ENCODE peak calls at places on chromosomes 11 and 22, in nine cellular contexts. One of them, this sample, is unnamed.

GRCh38 chr11:18611196-18611595 is 11.6 kb downstream of the MISFA start:
- DNase-seq in lower lobe of right lung: no peak
- DNase-seq in heart left ventricle: no peak
- DNase-seq in IMR-90: peak; percentile 18
- DNase-seq in Peyer's patch: no peak
- DNase-seq in A673: no peak
- DNase-seq in pancreas: no peak
- DNase-seq in CD8-positive, alpha-beta T cell: no peak
- DNase-seq in choroid plexus epithelial cell: no peak
- DNase-seq in this sample: no peak

GRCh38 chr22:23364389-23364788 is 184.1 kb downstream of the BCR start:
- DNase-seq in pancreas: no peak
- DNase-seq in lower lobe of right lung: no peak
- DNase-seq in choroid plexus epithelial cell: no peak
- DNase-seq in IMR-90: no peak
- DNase-seq in heart left ventricle: no peak
- DNase-seq in A673: no peak
- DNase-seq in Peyer's patch: no peak
- DNase-seq in CD8-positive, alpha-beta T cell: no peak
- DNase-seq in this sample: no peak

GRCh38 chr11:65522640-65523322 is 2.1 kb upstream of the SCYL1 start:
- DNase-seq in lower lobe of right lung: peak; percentile 41
- DNase-seq in A673: no peak
- DNase-seq in IMR-90: no peak
- DNase-seq in heart left ventricle: no peak
- DNase-seq in CD8-positive, alpha-beta T cell: no peak
- DNase-seq in Peyer's patch: no peak
- DNase-seq in choroid plexus epithelial cell: no peak
- DNase-seq in pancreas: no peak
- DNase-seq in this sample: no peak

GRCh38 chr11:100810146-100810545 is 123.1 kb downstream of the ARHGAP42 start:
- DNase-seq in IMR-90: peak; percentile 61
- DNase-seq in heart left ventricle: no peak
- DNase-seq in A673: no peak
- DNase-seq in pancreas: no peak
- DNase-seq in CD8-positive, alpha-beta T cell: no peak
- DNase-seq in choroid plexus epithelial cell: peak; percentile 48
- DNase-seq in lower lobe of right lung: no peak
- DNase-seq in Peyer's patch: no peak
- DNase-seq in this sample: no peak

GRCh38 chr11:129055196-129055595 is 112.5 kb upstream of the TP53AIP1 start:
- DNase-seq in CD8-positive, alpha-beta T cell: no peak
- DNase-seq in Peyer's patch: no peak
- DNase-seq in A673: no peak
- DNase-seq in heart left ventricle: no peak
- DNase-seq in IMR-90: no peak
- DNase-seq in choroid plexus epithelial cell: no peak
- DNase-seq in pancreas: no peak
- DNase-seq in lower lobe of right lung: no peak
- DNase-seq in this sample: no peak

GRCh38 chr11:7167976-7168740 is 79.4 kb downstream of the RBMXL2 start:
- DNase-seq in pancreas: no peak
- DNase-seq in lower lobe of right lung: no peak
- DNase-seq in heart left ventricle: no peak
- DNase-seq in A673: peak; percentile 1
- DNase-seq in Peyer's patch: no peak
- DNase-seq in IMR-90: no peak
- DNase-seq in choroid plexus epithelial cell: no peak
- DNase-seq in CD8-positive, alpha-beta T cell: no peak
- DNase-seq in this sample: no peak

GRCh38 chr11:3835752-3836151 is 5.0 kb downstream of the RHOG start:
- DNase-seq in Peyer's patch: no peak
- DNase-seq in choroid plexus epithelial cell: no peak
- DNase-seq in pancreas: no peak
- DNase-seq in A673: no peak
- DNase-seq in lower lobe of right lung: no peak
- DNase-seq in heart left ventricle: peak; percentile 51
- DNase-seq in IMR-90: no peak
- DNase-seq in CD8-positive, alpha-beta T cell: no peak
- DNase-seq in this sample: no peak

GRCh38 chr22:41589260-41589600 is 410 bp downstream of the PMM1 start:
- DNase-seq in CD8-positive, alpha-beta T cell: peak; percentile 23
- DNase-seq in Peyer's patch: no peak
- DNase-seq in lower lobe of right lung: peak; percentile 58
- DNase-seq in pancreas: no peak
- DNase-seq in choroid plexus epithelial cell: peak; percentile 39
- DNase-seq in A673: peak; percentile 24
- DNase-seq in IMR-90: no peak
- DNase-seq in heart left ventricle: no peak
- DNase-seq in this sample: no peak

GRCh38 chr11:43467958-43468357 is 109.2 kb downstream of the TTC17 start:
- DNase-seq in A673: no peak
- DNase-seq in choroid plexus epithelial cell: peak; percentile 5
- DNase-seq in heart left ventricle: no peak
- DNase-seq in IMR-90: no peak
- DNase-seq in Peyer's patch: no peak
- DNase-seq in CD8-positive, alpha-beta T cell: no peak
- DNase-seq in lower lobe of right lung: no peak
- DNase-seq in pancreas: no peak
- DNase-seq in this sample: no peak

GRCh38 chr22:36900880-36901279 is 12.5 kb upstream of the CSF2RB start:
- DNase-seq in Peyer's patch: no peak
- DNase-seq in heart left ventricle: no peak
- DNase-seq in A673: no peak
- DNase-seq in CD8-positive, alpha-beta T cell: no peak
- DNase-seq in choroid plexus epithelial cell: no peak
- DNase-seq in pancreas: no peak
- DNase-seq in IMR-90: no peak
- DNase-seq in lower lobe of right lung: no peak
- DNase-seq in this sample: no peak

GRCh38 chr22:20766530-20766929 is 7.4 kb upstream of the SERPIND1 start:
- DNase-seq in CD8-positive, alpha-beta T cell: no peak
- DNase-seq in IMR-90: no peak
- DNase-seq in A673: no peak
- DNase-seq in Peyer's patch: no peak
- DNase-seq in heart left ventricle: no peak
- DNase-seq in pancreas: no peak
- DNase-seq in lower lobe of right lung: no peak
- DNase-seq in choroid plexus epithelial cell: no peak
- DNase-seq in this sample: no peak

GRCh38 chr11:69301491-69302401 is 7.8 kb downstream of the MYEOV start:
- DNase-seq in Peyer's patch: no peak
- DNase-seq in IMR-90: peak; percentile 91
- DNase-seq in A673: peak; percentile 83
- DNase-seq in choroid plexus epithelial cell: no peak
- DNase-seq in heart left ventricle: no peak
- DNase-seq in lower lobe of right lung: peak; percentile 80
- DNase-seq in pancreas: peak; percentile 32
- DNase-seq in CD8-positive, alpha-beta T cell: no peak
- DNase-seq in this sample: peak; percentile 52

GRCh38 chr22:32583921-32584335 is 109.3 kb downstream of the FBXO7 start:
- DNase-seq in pancreas: no peak
- DNase-seq in CD8-positive, alpha-beta T cell: no peak
- DNase-seq in Peyer's patch: no peak
- DNase-seq in A673: no peak
- DNase-seq in choroid plexus epithelial cell: peak; percentile 68
- DNase-seq in IMR-90: peak; percentile 40
- DNase-seq in heart left ventricle: no peak
- DNase-seq in lower lobe of right lung: no peak
- DNase-seq in this sample: no peak

GRCh38 chr22:28034760-28035401 is 115.8 kb upstream of the PITPNB start:
- DNase-seq in pancreas: peak; percentile 46
- DNase-seq in A673: peak; percentile 97
- DNase-seq in lower lobe of right lung: no peak
- DNase-seq in choroid plexus epithelial cell: peak; percentile 69
- DNase-seq in heart left ventricle: peak; percentile 88
- DNase-seq in CD8-positive, alpha-beta T cell: no peak
- DNase-seq in IMR-90: peak; percentile 59
- DNase-seq in Peyer's patch: no peak
- DNase-seq in this sample: no peak

GRCh38 chr11:106656646-106657045 is 361.6 kb downstream of the GUCY1A2 start:
- DNase-seq in pancreas: no peak
- DNase-seq in A673: no peak
- DNase-seq in lower lobe of right lung: no peak
- DNase-seq in choroid plexus epithelial cell: peak; percentile 6
- DNase-seq in IMR-90: no peak
- DNase-seq in Peyer's patch: no peak
- DNase-seq in CD8-positive, alpha-beta T cell: no peak
- DNase-seq in heart left ventricle: no peak
- DNase-seq in this sample: no peak

GRCh38 chr11:116887909-116888556 is 50.6 kb upstream of the APOA1 start:
- DNase-seq in lower lobe of right lung: no peak
- DNase-seq in choroid plexus epithelial cell: peak; percentile 78
- DNase-seq in heart left ventricle: no peak
- DNase-seq in pancreas: no peak
- DNase-seq in A673: no peak
- DNase-seq in CD8-positive, alpha-beta T cell: no peak
- DNase-seq in IMR-90: peak; percentile 71
- DNase-seq in Peyer's patch: no peak
- DNase-seq in this sample: no peak

GRCh38 chr11:114088836-114089235 is 29.3 kb downstream of the ZBTB16 start:
- DNase-seq in choroid plexus epithelial cell: no peak
- DNase-seq in CD8-positive, alpha-beta T cell: no peak
- DNase-seq in IMR-90: no peak
- DNase-seq in pancreas: no peak
- DNase-seq in heart left ventricle: no peak
- DNase-seq in A673: no peak
- DNase-seq in lower lobe of right lung: no peak
- DNase-seq in Peyer's patch: no peak
- DNase-seq in this sample: no peak

GRCh38 chr22:43964314-43964857 is 9.1 kb downstream of the SAMM50 start:
- DNase-seq in heart left ventricle: no peak
- DNase-seq in choroid plexus epithelial cell: no peak
- DNase-seq in IMR-90: no peak
- DNase-seq in A673: no peak
- DNase-seq in pancreas: no peak
- DNase-seq in CD8-positive, alpha-beta T cell: no peak
- DNase-seq in Peyer's patch: no peak
- DNase-seq in lower lobe of right lung: no peak
- DNase-seq in this sample: no peak

GRCh38 chr11:729492-730074 is 17.7 kb upstream of the TALDO1 start:
- DNase-seq in CD8-positive, alpha-beta T cell: no peak
- DNase-seq in A673: no peak
- DNase-seq in IMR-90: no peak
- DNase-seq in Peyer's patch: no peak
- DNase-seq in lower lobe of right lung: peak; percentile 47
- DNase-seq in pancreas: peak; percentile 20
- DNase-seq in heart left ventricle: no peak
- DNase-seq in choroid plexus epithelial cell: no peak
- DNase-seq in this sample: no peak
- H3K4me3 ChIP-seq in CD8-positive, alpha-beta T cell: no peak overlapping the region
- H3K4me3 ChIP-seq in A673: no peak overlapping the region
- H3K4me3 ChIP-seq in IMR-90: no peak overlapping the region
- H3K4me3 ChIP-seq in Peyer's patch: no peak overlapping the region
- H3K4me3 ChIP-seq in lower lobe of right lung: no peak overlapping the region
- H3K4me3 ChIP-seq in pancreas: no peak overlapping the region
- H3K4me3 ChIP-seq in heart left ventricle: no peak overlapping the region
- H3K4me3 ChIP-seq in choroid plexus epithelial cell: no peak overlapping the region
- H3K4me3 ChIP-seq in this sample: no peak overlapping the region

DNA sequence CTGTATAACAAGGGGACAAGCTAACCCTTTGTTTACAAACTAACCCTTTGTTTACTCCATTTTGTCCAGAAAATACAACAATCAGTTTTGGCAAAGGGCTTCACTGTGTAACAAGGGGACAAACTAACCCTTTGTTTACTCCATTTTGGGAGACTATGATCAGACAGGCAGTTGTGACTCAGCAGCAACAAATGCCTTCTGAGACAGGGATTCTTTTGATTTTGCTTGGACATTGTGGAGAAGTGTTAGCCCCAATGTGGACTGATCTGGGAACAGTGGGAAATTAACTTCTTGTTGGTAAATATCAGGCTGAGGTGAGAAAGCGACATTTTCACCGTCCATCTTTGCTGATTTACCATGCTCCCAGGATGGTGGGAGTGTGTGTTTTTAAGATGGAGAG is 983 bp downstream of the EHF start:
- DNase-seq in choroid plexus epithelial cell: no peak
- DNase-seq in A673: no peak
- DNase-seq in pancreas: no peak
- DNase-seq in lower lobe of right lung: no peak
- DNase-seq in Peyer's patch: no peak
- DNase-seq in heart left ventricle: no peak
- DNase-seq in CD8-positive, alpha-beta T cell: no peak
- DNase-seq in IMR-90: no peak
- DNase-seq in this sample: no peak
- H3K4me3 ChIP-seq in choroid plexus epithelial cell: no peak overlapping the region
- H3K4me3 ChIP-seq in A673: no peak overlapping the region
- H3K4me3 ChIP-seq in pancreas: peak overlapping the region; percentile 42
- H3K4me3 ChIP-seq in lower lobe of right lung: peak overlapping the region; percentile 42
- H3K4me3 ChIP-seq in Peyer's patch: peak overlapping the region; percentile 41
- H3K4me3 ChIP-seq in heart left ventricle: no peak overlapping the region
- H3K4me3 ChIP-seq in CD8-positive, alpha-beta T cell: no peak overlapping the region
- H3K4me3 ChIP-seq in IMR-90: no peak overlapping the region
- H3K4me3 ChIP-seq in this sample: no peak overlapping the region

GRCh38 chr11:1760351-1761109 is 3.2 kb downstream of the CTSD start:
- DNase-seq in heart left ventricle: peak; percentile 89
- DNase-seq in choroid plexus epithelial cell: peak; percentile 72
- DNase-seq in pancreas: no peak
- DNase-seq in IMR-90: peak; percentile 52
- DNase-seq in Peyer's patch: no peak
- DNase-seq in CD8-positive, alpha-beta T cell: no peak
- DNase-seq in A673: no peak
- DNase-seq in lower lobe of right lung: peak; percentile 92
- DNase-seq in this sample: peak; percentile 33
- H3K4me3 ChIP-seq in heart left ventricle: peak overlapping the region; percentile 16
- H3K4me3 ChIP-seq in choroid plexus epithelial cell: no peak overlapping the region
- H3K4me3 ChIP-seq in pancreas: peak overlapping the region; percentile 100
- H3K4me3 ChIP-seq in IMR-90: no peak overlapping the region
- H3K4me3 ChIP-seq in Peyer's patch: peak overlapping the region; percentile 90
- H3K4me3 ChIP-seq in CD8-positive, alpha-beta T cell: no peak overlapping the region
- H3K4me3 ChIP-seq in A673: no peak overlapping the region
- H3K4me3 ChIP-seq in lower lobe of right lung: peak overlapping the region; percentile 100
- H3K4me3 ChIP-seq in this sample: peak overlapping the region; percentile 81

GRCh38 chr22:29330753-29331152 is 15.3 kb upstream of the RASL10A start:
- DNase-seq in choroid plexus epithelial cell: peak; percentile 84
- DNase-seq in Peyer's patch: no peak
- DNase-seq in IMR-90: peak; percentile 77
- DNase-seq in heart left ventricle: peak; percentile 53
- DNase-seq in pancreas: no peak
- DNase-seq in lower lobe of right lung: no peak
- DNase-seq in CD8-positive, alpha-beta T cell: no peak
- DNase-seq in A673: no peak
- DNase-seq in this sample: no peak

GRCh38 chr22:29330291-29330690 is 14.8 kb upstream of the RASL10A start:
- DNase-seq in CD8-positive, alpha-beta T cell: no peak
- DNase-seq in pancreas: no peak
- DNase-seq in choroid plexus epithelial cell: no peak
- DNase-seq in Peyer's patch: no peak
- DNase-seq in A673: no peak
- DNase-seq in heart left ventricle: no peak
- DNase-seq in IMR-90: no peak
- DNase-seq in lower lobe of right lung: no peak
- DNase-seq in this sample: no peak

GRCh38 chr22:29328566-29329500 is 13.3 kb upstream of the RASL10A start:
- DNase-seq in choroid plexus epithelial cell: no peak
- DNase-seq in IMR-90: peak; percentile 22
- DNase-seq in pancreas: no peak
- DNase-seq in Peyer's patch: no peak
- DNase-seq in A673: no peak
- DNase-seq in CD8-positive, alpha-beta T cell: no peak
- DNase-seq in heart left ventricle: no peak
- DNase-seq in lower lobe of right lung: no peak
- DNase-seq in this sample: no peak

GRCh38 chr22:29328055-29328454 is 12.6 kb upstream of the RASL10A start:
- DNase-seq in lower lobe of right lung: no peak
- DNase-seq in choroid plexus epithelial cell: no peak
- DNase-seq in pancreas: no peak
- DNase-seq in heart left ventricle: no peak
- DNase-seq in CD8-positive, alpha-beta T cell: no peak
- DNase-seq in IMR-90: no peak
- DNase-seq in A673: no peak
- DNase-seq in Peyer's patch: no peak
- DNase-seq in this sample: no peak

GRCh38 chr22:29329581-29329980 is 14.1 kb upstream of the RASL10A start:
- DNase-seq in lower lobe of right lung: no peak
- DNase-seq in CD8-positive, alpha-beta T cell: no peak
- DNase-seq in choroid plexus epithelial cell: no peak
- DNase-seq in A673: no peak
- DNase-seq in IMR-90: no peak
- DNase-seq in Peyer's patch: no peak
- DNase-seq in heart left ventricle: no peak
- DNase-seq in pancreas: no peak
- DNase-seq in this sample: no peak
- H3K4me3 ChIP-seq in lower lobe of right lung: no peak overlapping the region
- H3K4me3 ChIP-seq in CD8-positive, alpha-beta T cell: no peak overlapping the region
- H3K4me3 ChIP-seq in choroid plexus epithelial cell: no peak overlapping the region
- H3K4me3 ChIP-seq in A673: no peak overlapping the region
- H3K4me3 ChIP-seq in IMR-90: no peak overlapping the region
- H3K4me3 ChIP-seq in Peyer's patch: no peak overlapping the region
- H3K4me3 ChIP-seq in heart left ventricle: no peak overlapping the region
- H3K4me3 ChIP-seq in pancreas: no peak overlapping the region
- H3K4me3 ChIP-seq in this sample: no peak overlapping the region